ENCODE peak calls at places on chromosomes 1 and 21, in seven cellular contexts. B is suprapubic skin, J is stomach, L is breast epithelium, P is GM12878, V is K562, M is HepG2. D is an unnamed sample.

GRCh38 chr1:57843760-57844159 is 419.9 kb upstream of the DAB1 start:
- DNase-seq in B (no peak), J (no peak), L (no peak), P (no peak), V (no peak), M (no peak), D (no peak)

GRCh38 chr21:35048706-35049617 is at the start of gene RUNX1:
- DNase-seq in B (no peak), J (peak; percentile 52), L (peak; percentile 31), P (peak; percentile 92), V (peak; percentile 62), M (no peak), D (no peak)

GRCh38 chr1:111422546-111423391 is 4.8 kb downstream of the OVGP1 start:
- DNase-seq in B (no peak), J (peak; percentile 64), L (peak; percentile 42), P (no peak), V (no peak), M (peak; percentile 88), D (peak; percentile 26)

GRCh38 chr1:41360074-41361027 is 883 bp upstream of the FOXO6 start:
- DNase-seq in B (peak; percentile 61), J (no peak), L (no peak), P (no peak), V (peak; percentile 25), M (no peak), D (no peak)

GRCh38 chr1:175015243-175015642 is 8.0 kb downstream of the MRPS14 start:
- DNase-seq in B (no peak), J (no peak), L (no peak), P (no peak), V (no peak), M (no peak), D (no peak)

GRCh38 chr1:22922640-22923039 is 50.0 kb downstream of the LACTBL1 start:
- DNase-seq in B (no peak), J (no peak), L (no peak), P (no peak), V (no peak), M (no peak), D (no peak)

GRCh38 chr1:37362569-37362968 is 111.8 kb upstream of the ZC3H12A start:
- DNase-seq in B (no peak), J (no peak), L (no peak), P (no peak), V (no peak), M (no peak), D (no peak)

GRCh38 chr1:90045853-90046563 is 51.1 kb downstream of the ZNF326 start:
- DNase-seq in B (no peak), J (no peak), L (no peak), P (no peak), V (peak; percentile 49), M (peak; percentile 11), D (no peak)

GRCh38 chr1:68495968-68496679 is 758 bp downstream of the DEPDC1 start:
- DNase-seq in B (no peak), J (no peak), L (no peak), P (no peak), V (peak; percentile 8), M (peak; percentile 10), D (no peak)

GRCh38 chr1:42992043-42992697 is 33.5 kb upstream of the SLC2A1 start:
- DNase-seq in B (no peak), J (no peak), L (no peak), P (no peak), V (no peak), M (no peak), D (peak; percentile 29)

GRCh38 chr1:1068077-1068373 is 6.1 kb downstream of the RNF223 start:
- DNase-seq in B (no peak), J (no peak), L (no peak), P (no peak), V (peak; percentile 62), M (no peak), D (no peak)

GRCh38 chr1:1069711-1070676 is 4.1 kb downstream of the RNF223 start:
- DNase-seq in B (no peak), J (no peak), L (no peak), P (no peak), V (peak; percentile 58), M (peak; percentile 29), D (no peak)

GRCh38 chr1:1067284-1068076 is 6.6 kb downstream of the RNF223 start:
- DNase-seq in B (no peak), J (peak; percentile 76), L (no peak), P (no peak), V (no peak), M (no peak), D (no peak)

GRCh38 chr1:1068374-1069060 is 5.6 kb downstream of the RNF223 start:
- DNase-seq in B (no peak), J (peak; percentile 91), L (peak; percentile 56), P (no peak), V (no peak), M (no peak), D (no peak)

GRCh38 chr1:1069061-1069710 is 4.9 kb downstream of the RNF223 start:
- DNase-seq in B (no peak), J (peak; percentile 90), L (peak; percentile 65), P (peak; percentile 40), V (peak; percentile 97), M (peak; percentile 55), D (peak; percentile 85)
- TF ChIP-seq POLR2A in B (no peak), J (no peak), L (no peak), P (peak; percentile 78), V (no peak), M (no peak), D (peak; percentile 69)

DNA sequence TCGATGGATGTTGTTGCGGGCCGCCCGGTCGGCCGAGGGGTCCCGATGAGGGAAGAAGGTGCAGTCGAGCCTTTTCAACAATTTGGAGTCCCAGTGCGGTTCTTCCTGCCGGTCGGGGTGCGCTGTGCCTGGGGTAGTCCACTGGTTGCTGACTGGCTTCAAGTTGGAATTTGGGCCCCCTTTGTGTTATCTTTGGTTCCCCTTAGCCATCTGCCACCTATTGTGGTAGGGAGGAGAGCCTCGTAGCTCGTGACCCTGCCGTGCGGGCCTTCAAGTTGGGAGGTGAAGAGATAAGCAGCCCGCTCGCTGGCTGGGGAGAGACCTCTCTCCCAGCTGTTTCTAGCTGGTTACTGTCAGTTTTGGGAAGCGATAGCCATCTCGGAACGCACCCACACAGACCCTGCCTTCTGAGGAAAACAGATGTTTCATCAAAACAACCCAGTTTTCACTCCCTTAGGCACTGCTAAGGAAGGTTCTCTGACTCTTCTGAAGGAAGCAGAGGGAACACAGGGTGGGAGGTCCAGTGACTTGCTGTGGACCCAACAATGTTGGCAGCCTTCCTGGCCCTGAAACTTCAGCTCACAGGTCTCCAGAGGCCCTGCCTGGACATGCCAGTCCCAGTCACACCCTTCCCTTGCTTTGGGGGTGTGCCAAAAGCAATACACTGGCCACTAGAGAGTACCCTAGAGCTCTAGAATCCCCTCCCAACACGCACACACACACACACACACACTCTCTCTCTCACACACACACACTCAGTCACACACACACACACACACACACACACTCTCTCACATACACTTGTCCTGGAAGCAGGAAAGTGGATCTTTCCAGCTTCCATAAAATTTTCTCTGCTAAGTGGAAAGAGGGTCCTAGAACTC is 1.0 kb downstream of the BTG2 start:
- DNase-seq in B (peak; percentile 91), J (peak; percentile 91), L (peak; percentile 93), P (no peak), V (peak; percentile 86), M (peak; percentile 62), D (peak; percentile 98)
- TF ChIP-seq POLR2AphosphoS5 in B (peak; percentile 72), J (peak; percentile 58), L (peak; percentile 76), P (peak; percentile 45), V (peak; percentile 84), M (no peak), D (peak; percentile 94)

DNA sequence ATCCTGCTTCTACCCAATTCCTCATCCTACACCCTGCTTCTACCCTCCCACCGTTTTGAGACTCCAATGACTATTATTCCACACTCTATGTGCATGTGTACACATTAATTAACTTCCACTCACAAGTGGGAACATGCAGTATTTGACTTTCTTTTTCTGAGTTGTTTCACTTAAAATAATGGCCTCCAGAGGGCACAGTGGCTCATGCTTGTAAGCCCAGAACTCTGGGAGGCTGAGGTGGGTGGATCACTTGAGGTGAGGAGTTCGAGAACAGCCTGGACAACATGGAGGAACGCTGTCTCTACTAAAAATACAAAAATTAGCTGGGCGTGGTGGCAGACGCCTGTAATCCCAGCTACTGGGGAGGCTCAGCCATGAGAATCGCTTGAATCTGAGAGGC is 464.8 kb downstream of the PTBP2 start:
- DNase-seq in B (no peak), J (no peak), L (no peak), P (no peak), V (no peak), M (peak; percentile 3), D (no peak)
- H3K27ac ChIP-seq in B (no peak overlapping the region), J (no peak overlapping the region), L (no peak overlapping the region), P (no peak overlapping the region), V (no peak overlapping the region), M (no peak overlapping the region), D (no peak overlapping the region)

GRCh38 chr1:226679853-226680516 is 59.1 kb downstream of the ITPKB start:
- DNase-seq in B (peak; percentile 94), J (peak; percentile 87), L (peak; percentile 61), P (no peak), V (peak; percentile 78), M (no peak), D (peak; percentile 85)
- TF ChIP-seq POLR2A in B (no peak), J (no peak), L (no peak), P (peak; percentile 47), V (no peak), M (no peak), D (peak; percentile 71)

DNA sequence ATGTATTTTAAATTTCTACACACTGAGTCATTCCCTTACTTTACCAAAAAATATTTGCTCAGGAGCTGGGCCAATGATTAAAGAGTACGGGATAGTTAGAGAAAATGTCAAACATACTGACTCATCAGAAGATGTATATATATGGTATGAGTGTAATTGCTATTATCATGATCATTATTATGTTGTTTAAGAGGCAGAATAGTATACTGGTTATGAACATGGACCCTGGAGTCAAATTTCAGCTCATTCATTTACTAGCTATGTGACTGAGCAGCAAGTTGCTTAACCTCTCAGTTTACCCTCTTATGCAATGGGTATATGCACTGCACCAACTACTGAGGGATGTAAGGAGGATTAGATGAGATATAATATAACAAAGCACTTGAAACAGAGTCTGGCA is 41.2 kb upstream of the USH2A start:
- DNase-seq in B (no peak), J (no peak), L (no peak), P (no peak), V (no peak), M (peak; percentile 23), D (no peak)
- TF ChIP-seq POLR2AphosphoS5 in B (no peak), J (no peak), L (no peak), P (no peak), V (no peak), M (no peak), D (no peak)